ENCODE peak calls at places on chromosomes 12 and 14, in five cellular contexts. V, U, F, K and Y are unnamed samples.
A peak's percentile ranks its signal among the peaks of the same experiment; 100 is the strongest.

GRCh38 chr12:11758087-11758837 is 108.8 kb downstream of the ETV6 start:
- DNase-seq in U (peak; percentile 65), V (no peak), F (no peak), K (no peak), Y (no peak)

GRCh38 chr12:95529693-95530225 is 21.5 kb downstream of the USP44 start:
- DNase-seq in U (no peak), F (no peak), K (no peak), V (no peak), Y (no peak)

GRCh38 chr12:70255311-70255710 is 12.1 kb downstream of the CNOT2 start:
- DNase-seq in F (no peak), U (no peak), V (no peak), K (peak; percentile 54), Y (no peak)

GRCh38 chr14:39366460-39367386 is 65.5 kb downstream of the FBXO33 start:
- DNase-seq in V (no peak), F (no peak), K (no peak), U (no peak), Y (no peak)

GRCh38 chr14:102574840-102575478 is 17.5 kb upstream of the RCOR1 start:
- DNase-seq in K (no peak), F (no peak), V (no peak), U (no peak), Y (no peak)

GRCh38 chr14:51304956-51305355 is 64.9 kb downstream of the TMX1 start:
- DNase-seq in K (peak; percentile 96), F (no peak), V (no peak), U (no peak), Y (no peak)

GRCh38 chr12:101697197-101697929 is at the start of gene CHPT1:
- DNase-seq in U (peak; percentile 86), V (peak; percentile 50), K (peak; percentile 38), F (peak; percentile 79), Y (peak; percentile 70)

GRCh38 chr14:105145381-105146180 is 23.0 kb downstream of the JAG2 start:
- DNase-seq in U (no peak), K (no peak), F (no peak), V (no peak), Y (peak; percentile 74)

GRCh38 chr12:25372969-25373368 is 122.2 kb upstream of the KRAS start:
- DNase-seq in F (no peak), K (no peak), V (no peak), U (no peak), Y (no peak)

GRCh38 chr12:112559784-112560183 is 141.0 kb downstream of the PTPN11 start:
- DNase-seq in U (no peak), K (peak; percentile 7), V (no peak), F (no peak), Y (no peak)

GRCh38 chr14:86462193-86462592 is 932.2 kb downstream of the FLRT2 start:
- DNase-seq in U (no peak), V (no peak), K (peak; percentile 30), F (no peak), Y (no peak)

GRCh38 chr12:64522316-64522715 is 70.4 kb downstream of the TBK1 start:
- DNase-seq in V (no peak), F (no peak), K (peak; percentile 60), U (no peak), Y (no peak)

GRCh38 chr12:120584343-120585149 is 3.3 kb upstream of the POP5 start:
- DNase-seq in U (no peak), K (no peak), V (peak; percentile 42), F (peak; percentile 68), Y (no peak)

GRCh38 chr12:124411291-124411878 is 116.5 kb downstream of the RFLNA start:
- DNase-seq in U (peak; percentile 89), V (peak; percentile 86), K (peak; percentile 96), F (peak; percentile 80), Y (peak; percentile 94)
- H3K27ac ChIP-seq in U (peak overlapping the region; percentile 26), V (peak overlapping the region; percentile 74), K (peak overlapping the region; percentile 69), F (no peak overlapping the region), Y (peak overlapping the region; percentile 83)

GRCh38 chr12:45244561-45245348 is 28.9 kb downstream of the ANO6 start:
- DNase-seq in V (no peak), U (no peak), K (peak; percentile 66), F (no peak), Y (no peak)
- H3K9me3 ChIP-seq in V (no peaks in the 10 kb centered on the region), U (no peaks in the 10 kb centered on the region), K (no peaks in the 10 kb centered on the region), F (no peaks in the 10 kb centered on the region), Y (no peaks in the 10 kb centered on the region)

GRCh38 chr14:76947838-76948184 is 80.7 kb downstream of the IRF2BPL start:
- DNase-seq in F (no peak), K (no peak), U (no peak), V (no peak), Y (no peak)
- H3K27ac ChIP-seq in F (peak overlapping the region; percentile 13), K (peak overlapping the region; percentile 90), U (peak overlapping the region; percentile 69), V (peak overlapping the region; percentile 69), Y (peak overlapping the region; percentile 90)

GRCh38 chr12:131250951-131251315 is 297.2 kb downstream of the ADGRD1 start:
- DNase-seq in F (no peak), K (no peak), V (no peak), U (no peak), Y (no peak)

GRCh38 chr12:131242741-131243496 is 289.2 kb downstream of the ADGRD1 start:
- DNase-seq in F (no peak), K (no peak), V (no peak), U (peak; percentile 72), Y (no peak)

GRCh38 chr12:131250028-131250950 is 296.6 kb downstream of the ADGRD1 start:
- DNase-seq in K (no peak), F (no peak), V (peak; percentile 70), U (no peak), Y (no peak)

GRCh38 chr12:131249291-131250027 is 295.8 kb downstream of the ADGRD1 start:
- DNase-seq in U (no peak), K (no peak), V (no peak), F (no peak), Y (no peak)

DNA sequence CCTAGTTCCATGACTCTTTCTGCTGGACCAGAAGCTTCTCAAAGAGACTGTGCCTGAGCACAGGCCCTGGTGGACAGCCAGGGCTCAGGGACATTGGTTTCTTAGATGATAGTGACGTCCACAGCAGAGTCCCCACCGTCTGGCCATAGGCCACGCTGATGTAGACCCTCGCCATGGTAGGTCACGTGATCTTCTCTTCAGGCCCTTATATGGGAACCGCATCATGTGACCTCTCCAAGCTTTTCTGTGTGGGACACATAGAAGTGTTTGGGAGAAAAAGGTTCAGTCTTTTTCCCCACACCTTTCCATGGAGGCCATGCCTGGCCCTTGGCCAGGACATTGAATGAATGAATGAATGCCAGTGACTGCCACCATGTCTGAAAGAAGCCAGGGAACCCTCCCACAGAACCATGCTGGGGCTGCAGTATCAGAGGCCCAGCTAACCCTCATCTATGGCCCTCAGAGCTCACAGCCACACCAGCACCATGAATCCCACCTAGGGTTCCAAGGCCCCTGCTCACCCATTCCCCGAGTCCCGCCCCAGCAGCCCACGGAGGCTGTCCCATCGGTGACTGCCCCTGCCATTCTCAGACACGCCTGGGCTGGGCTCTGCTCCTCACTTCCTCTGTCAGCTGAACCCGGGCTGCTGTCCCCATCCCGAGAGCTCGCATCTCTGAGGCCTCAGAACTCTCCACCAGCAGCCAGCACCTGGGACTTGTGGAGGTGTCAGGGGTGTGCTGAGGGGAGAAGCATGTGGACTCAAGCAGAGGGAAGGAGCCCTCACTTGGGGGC is 292.1 kb downstream of the ADGRD1 start:
- DNase-seq in U (no peak), F (no peak), K (no peak), V (no peak), Y (no peak)
- H3K9me3 ChIP-seq in U (no peaks in the 10 kb centered on the region), F (no peaks in the 10 kb centered on the region), K (peaks cover 28% of the 10 kb centered on the region), V (no peaks in the 10 kb centered on the region), Y (no peaks in the 10 kb centered on the region)

GRCh38 chr14:43692706-43693105 is 814.4 kb downstream of the FSCB start:
- DNase-seq in U (no peak), V (no peak), K (no peak), F (no peak), Y (no peak)

GRCh38 chr14:43697003-43697402 is 810.1 kb downstream of the FSCB start:
- DNase-seq in U (no peak), K (no peak), F (no peak), V (no peak), Y (no peak)
- H3K27ac ChIP-seq in U (no peak overlapping the region), K (no peak overlapping the region), F (no peak overlapping the region), V (no peak overlapping the region), Y (no peak overlapping the region)

DNA sequence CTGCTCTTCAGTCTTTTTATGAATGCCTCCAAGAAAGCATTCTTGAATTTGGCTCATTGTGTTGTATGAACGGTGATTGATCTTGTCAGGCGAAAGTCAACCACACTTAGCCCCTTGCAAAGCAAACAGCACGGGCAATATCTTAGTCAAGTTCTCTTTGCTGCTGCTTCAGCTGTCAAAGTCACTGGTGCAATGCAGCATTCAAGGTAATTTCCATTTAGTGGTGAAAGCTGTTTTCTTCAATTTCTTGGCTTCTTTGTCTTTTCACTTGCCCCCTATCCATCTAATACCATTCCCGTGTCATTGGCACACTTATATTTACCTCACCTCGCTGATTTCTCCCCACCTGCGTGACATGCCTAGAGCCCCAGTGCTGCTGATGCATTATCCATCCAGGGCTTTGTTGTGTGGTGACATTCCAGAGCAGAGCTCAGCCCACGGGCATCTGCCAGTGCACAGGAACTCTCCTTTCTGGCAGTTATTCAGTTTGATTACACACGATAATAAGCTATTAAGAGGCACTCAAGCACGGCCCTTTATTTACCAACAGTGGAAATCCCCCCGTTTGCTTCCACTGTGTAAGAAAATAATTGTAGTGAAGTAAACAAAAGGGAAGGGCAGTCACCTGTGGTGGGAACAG is 362.3 kb upstream of the NOVA1 start:
- DNase-seq in F (no peak), K (no peak), V (no peak), U (no peak), Y (no peak)
- H3K9me3 ChIP-seq in F (no peaks in the 10 kb centered on the region), K (peaks cover 4% of the 10 kb centered on the region), V (no peaks in the 10 kb centered on the region), U (no peaks in the 10 kb centered on the region), Y (no peaks in the 10 kb centered on the region)

DNA sequence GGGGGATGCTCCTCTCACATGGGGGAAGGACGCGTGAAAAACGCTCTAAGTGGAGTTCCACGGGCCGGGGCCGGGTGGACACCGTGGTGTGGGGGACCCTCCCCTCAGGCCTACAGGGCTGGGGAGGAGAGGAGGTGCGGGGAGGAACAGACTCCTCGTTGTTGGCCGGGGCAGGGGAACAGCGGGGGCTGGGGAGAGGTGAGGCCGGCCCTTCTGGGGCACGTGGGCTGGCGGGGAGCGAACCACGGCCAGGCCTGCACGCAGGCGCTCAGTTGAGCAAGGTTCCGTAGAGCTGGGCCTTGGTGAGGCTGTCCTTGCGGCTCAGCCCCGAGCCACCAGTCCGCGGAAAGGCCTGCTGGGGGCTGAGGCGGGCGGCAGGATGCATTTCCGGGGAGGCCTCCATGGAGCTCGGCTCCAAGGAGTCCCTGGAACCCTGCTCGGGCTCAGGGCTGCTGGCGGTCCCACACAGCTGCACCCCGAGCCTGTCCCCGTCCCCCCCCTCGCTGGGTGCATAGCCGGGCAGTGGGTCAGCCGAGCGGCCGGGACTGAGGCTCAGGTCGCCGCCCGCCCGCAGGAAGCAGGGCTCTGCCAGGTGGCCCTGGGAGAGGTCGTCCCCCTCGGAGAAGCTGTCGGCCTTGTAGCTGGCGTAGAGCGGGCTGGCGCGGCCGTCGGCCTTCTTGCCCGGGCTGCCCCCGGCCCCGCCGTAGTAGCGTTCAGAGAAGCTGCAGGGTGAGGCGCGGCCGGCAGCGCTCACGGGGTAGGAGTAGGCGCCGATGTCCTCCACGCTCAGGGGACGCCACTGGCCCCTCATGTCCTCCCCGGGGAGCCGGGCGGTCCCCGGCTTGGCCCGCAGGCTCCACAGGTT is 49.3 kb downstream of the BEGAIN start:
- DNase-seq in F (peak; percentile 34), U (peak; percentile 47), K (no peak), V (peak; percentile 36), Y (peak; percentile 78)
- H3K27ac ChIP-seq in F (no peak overlapping the region), U (no peak overlapping the region), K (no peak overlapping the region), V (no peak overlapping the region), Y (no peak overlapping the region)

DNA sequence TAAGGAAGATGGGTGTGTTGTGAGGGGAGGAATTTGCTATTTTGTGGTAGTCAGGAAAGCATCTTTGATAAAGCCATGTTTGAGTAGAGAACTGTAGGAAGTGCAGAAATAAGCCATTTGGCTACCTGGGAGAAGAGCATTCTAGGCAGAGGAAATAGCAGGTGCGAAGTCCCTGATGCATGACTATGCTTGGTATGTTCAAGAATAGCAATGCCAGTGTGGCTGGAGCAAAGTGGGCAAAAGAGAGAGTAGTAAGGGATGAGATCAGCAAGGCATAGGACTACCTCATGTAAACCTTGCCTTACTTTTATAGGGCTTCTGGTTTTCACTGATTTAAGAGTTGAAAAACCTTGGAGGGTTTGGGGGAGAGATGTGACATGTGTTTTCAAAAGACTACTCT is 365.5 kb upstream of the GARIN6 start:
- DNase-seq in F (no peak), V (no peak), K (no peak), U (no peak), Y (no peak)
- H3K9me3 ChIP-seq in F (peaks cover 2% of the 10 kb centered on the region), V (no peaks in the 10 kb centered on the region), K (peaks cover 15% of the 10 kb centered on the region), U (no peaks in the 10 kb centered on the region), Y (no peaks in the 10 kb centered on the region)